ENCODE peak calls at places on chromosome 6, in six cellular contexts. R is activated CD4-positive, alpha-beta T cell treated with anti-CD3 and anti-CD28 coated beads for 1 hour; C is stimulated activated CD4-positive, alpha-beta T cell treated with anti-CD3 and anti-CD28 coated beads, Interleukin-1b, Interleukin-23, amount 100 ng/mL, for 1 hour; V is ELR; H is NCI-H1694; D is globus pallidus. P is an unnamed sample.

GRCh38 chr6:136752554-136752953 is 39.7 kb downstream of the MAP3K5 start:
- DNase-seq in R (no peak), C (no peak), V (no peak), H (no peak), D (no peak), P (no peak)

GRCh38 chr6:82712826-82713225 is 349.2 kb downstream of the TPBG start:
- DNase-seq in R (no peak), C (no peak), V (peak), H (no peak), D (no peak), P (no peak)

GRCh38 chr6:15872252-15873103 is 209.7 kb upstream of the DTNBP1 start:
- DNase-seq in R (no peak), C (no peak), V (peak), H (no peak), D (no peak), P (no peak)

GRCh38 chr6:156777577-156777865 is 343 bp downstream of the ARID1B start:
- DNase-seq in R (no peak), C (no peak), V (no peak), H (no peak), D (no peak), P (no peak)

GRCh38 chr6:149015224-149015876 is 268.5 kb downstream of the UST start:
- DNase-seq in R (no peak), C (no peak), V (peak), H (no peak), D (no peak), P (no peak)

GRCh38 chr6:89689732-89690131 is 51.2 kb upstream of the LYRM2 start:
- DNase-seq in R (no peak), C (no peak), V (no peak), H (no peak), D (peak), P (no peak)

GRCh38 chr6:150201791-150202329 is 59.0 kb downstream of the PPP1R14C start:
- DNase-seq in R (no peak), C (no peak), V (no peak), H (no peak), D (no peak), P (peak)

GRCh38 chr6:165562421-165563090 is 100.5 kb downstream of the PDE10A start:
- DNase-seq in R (no peak), C (no peak), V (no peak), H (no peak), D (peak), P (no peak)

GRCh38 chr6:149154137-149154900 is 163.2 kb upstream of the TAB2 start:
- DNase-seq in R (no peak), C (no peak), V (no peak), H (no peak), D (no peak), P (no peak)

GRCh38 chr6:74277749-74278148 is 581.7 kb downstream of the CD109 start:
- DNase-seq in R (no peak), C (no peak), V (no peak), H (no peak), D (no peak), P (no peak)